ENCODE peak calls at places on chromosomes 12 and 14, in five cellular contexts. One of them, this sample, is unnamed.

GRCh38 chr12:12294215-12295005 is 27.6 kb upstream of the LRP6 start:
- DNase-seq in GM06990: no peak
- DNase-seq in AG09309: no peak
- DNase-seq in HuH-7: no peak
- DNase-seq in T1000: no peak
- DNase-seq in this sample: no peak

GRCh38 chr12:132249747-132250478 is 79.5 kb downstream of the GALNT9 start:
- DNase-seq in GM06990: no peak
- DNase-seq in AG09309: no peak
- DNase-seq in HuH-7: no peak
- DNase-seq in T1000: no peak
- DNase-seq in this sample: no peak

GRCh38 chr12:11133816-11134215 is 628 bp downstream of the TAS2R30 start:
- DNase-seq in GM06990: no peak
- DNase-seq in AG09309: peak; percentile 4
- DNase-seq in HuH-7: no peak
- DNase-seq in T1000: no peak
- DNase-seq in this sample: no peak

GRCh38 chr14:61203059-61203753 is 77.9 kb downstream of the TMEM30B start:
- DNase-seq in GM06990: no peak
- DNase-seq in AG09309: no peak
- DNase-seq in HuH-7: no peak
- DNase-seq in T1000: no peak
- DNase-seq in this sample: no peak

GRCh38 chr12:63276537-63277365 is 125.8 kb upstream of the AVPR1A start:
- DNase-seq in GM06990: no peak
- DNase-seq in AG09309: no peak
- DNase-seq in HuH-7: no peak
- DNase-seq in T1000: no peak
- DNase-seq in this sample: no peak

GRCh38 chr12:89040146-89040964 is 311.9 kb downstream of the DUSP6 start:
- DNase-seq in GM06990: peak; percentile 70
- DNase-seq in AG09309: peak; percentile 67
- DNase-seq in HuH-7: no peak
- DNase-seq in T1000: no peak
- DNase-seq in this sample: no peak

GRCh38 chr12:115942346-115942745 is 335.1 kb downstream of the MED13L start:
- DNase-seq in GM06990: no peak
- DNase-seq in AG09309: no peak
- DNase-seq in HuH-7: no peak
- DNase-seq in T1000: no peak
- DNase-seq in this sample: no peak

GRCh38 chr12:28851781-28852180 is 297.3 kb upstream of the FAR2 start:
- DNase-seq in GM06990: no peak
- DNase-seq in AG09309: no peak
- DNase-seq in HuH-7: no peak
- DNase-seq in T1000: no peak
- DNase-seq in this sample: no peak

GRCh38 chr12:121468451-121468850 is 68.5 kb downstream of the RNF34 start:
- DNase-seq in GM06990: no peak
- DNase-seq in AG09309: no peak
- DNase-seq in HuH-7: no peak
- DNase-seq in T1000: no peak
- DNase-seq in this sample: no peak

GRCh38 chr14:58501214-58501816 is 73.8 kb downstream of the KIAA0586 start:
- DNase-seq in GM06990: peak; percentile 11
- DNase-seq in AG09309: peak; percentile 76
- DNase-seq in HuH-7: peak; percentile 24
- DNase-seq in T1000: no peak
- DNase-seq in this sample: peak; percentile 28

GRCh38 chr14:68015356-68016242 is 196.0 kb downstream of the RAD51B start:
- DNase-seq in GM06990: no peak
- DNase-seq in AG09309: no peak
- DNase-seq in HuH-7: no peak
- DNase-seq in T1000: no peak
- DNase-seq in this sample: no peak

GRCh38 chr14:75334191-75335051 is 55.8 kb downstream of the FOS start:
- DNase-seq in GM06990: peak; percentile 71
- DNase-seq in AG09309: no peak
- DNase-seq in HuH-7: no peak
- DNase-seq in T1000: no peak
- DNase-seq in this sample: no peak

GRCh38 chr12:90335561-90335960 is 619.4 kb downstream of the CCER1 start:
- DNase-seq in GM06990: no peak
- DNase-seq in AG09309: no peak
- DNase-seq in HuH-7: no peak
- DNase-seq in T1000: no peak
- DNase-seq in this sample: no peak

GRCh38 chr12:51954465-51955361 is 3.2 kb downstream of the ACVR1B start:
- DNase-seq in GM06990: no peak
- DNase-seq in AG09309: no peak
- DNase-seq in HuH-7: no peak
- DNase-seq in T1000: no peak
- DNase-seq in this sample: no peak

GRCh38 chr12:31659087-31659942 is at the start of gene ETFBKMT:
- DNase-seq in GM06990: peak; percentile 97
- DNase-seq in AG09309: peak; percentile 35
- DNase-seq in HuH-7: peak; percentile 86
- DNase-seq in T1000: peak; percentile 82
- DNase-seq in this sample: peak; percentile 84

GRCh38 chr12:24850486-24850885 is 98.4 kb downstream of the BCAT1 start:
- DNase-seq in GM06990: no peak
- DNase-seq in AG09309: no peak
- DNase-seq in HuH-7: no peak
- DNase-seq in T1000: no peak
- DNase-seq in this sample: no peak

GRCh38 chr12:12734561-12735071 is 17.4 kb downstream of the CDKN1B start:
- DNase-seq in GM06990: no peak
- DNase-seq in AG09309: no peak
- DNase-seq in HuH-7: no peak
- DNase-seq in T1000: no peak
- DNase-seq in this sample: no peak

GRCh38 chr12:93944196-93944595 is 204.2 kb upstream of the PLXNC1 start:
- DNase-seq in GM06990: no peak
- DNase-seq in AG09309: no peak
- DNase-seq in HuH-7: no peak
- DNase-seq in T1000: no peak
- DNase-seq in this sample: no peak

GRCh38 chr14:83463500-83464098 is 1929.9 kb upstream of the SEL1L start:
- DNase-seq in GM06990: no peak
- DNase-seq in AG09309: no peak
- DNase-seq in HuH-7: no peak
- DNase-seq in T1000: no peak
- DNase-seq in this sample: no peak

GRCh38 chr12:120249875-120250795 is 15.4 kb downstream of the PXN start:
- DNase-seq in GM06990: no peak
- DNase-seq in AG09309: no peak
- DNase-seq in HuH-7: no peak
- DNase-seq in T1000: no peak
- DNase-seq in this sample: no peak

GRCh38 chr14:68857671-68858070 is 64.8 kb upstream of the ZFP36L1 start:
- DNase-seq in GM06990: no peak
- DNase-seq in AG09309: no peak
- DNase-seq in HuH-7: no peak
- DNase-seq in T1000: no peak
- DNase-seq in this sample: no peak

GRCh38 chr12:56119361-56119796 is 1.3 kb downstream of the ZC3H10 start:
- DNase-seq in GM06990: no peak
- DNase-seq in AG09309: peak; percentile 92
- DNase-seq in HuH-7: peak; percentile 95
- DNase-seq in T1000: peak; percentile 63
- DNase-seq in this sample: peak; percentile 66

GRCh38 chr14:24296341-24297157 is 3.0 kb downstream of the DHRS1 start:
- DNase-seq in GM06990: peak; percentile 58
- DNase-seq in AG09309: peak; percentile 67
- DNase-seq in HuH-7: peak; percentile 77
- DNase-seq in T1000: peak; percentile 56
- DNase-seq in this sample: peak; percentile 70

GRCh38 chr12:43669373-43669772 is 89.2 kb downstream of the PUS7L start:
- DNase-seq in GM06990: no peak
- DNase-seq in AG09309: no peak
- DNase-seq in HuH-7: no peak
- DNase-seq in T1000: no peak
- DNase-seq in this sample: no peak

This sample was measured in HS-5.